ENCODE peak calls at places on chromosome 10, in six cellular contexts. Y, P, D, R, G and O are unnamed samples.
A peak's percentile ranks its signal among the peaks of the same experiment; 100 is the strongest.

GRCh38 chr10:110628161-110628560 is 16.0 kb upstream of the RBM20 start:
- DNase-seq in Y (no peak), P (no peak), D (no peak), R (no peak), G (no peak), O (no peak)

GRCh38 chr10:113753020-113753692 is 1.7 kb downstream of the PLEKHS1 start:
- DNase-seq in Y (no peak), P (no peak), D (no peak), R (no peak), G (no peak), O (no peak)

GRCh38 chr10:90960355-90960814 is 39.5 kb upstream of the ANKRD1 start:
- DNase-seq in Y (peak; percentile 86), P (peak; percentile 17), D (no peak), R (peak; percentile 89), G (no peak), O (no peak)

GRCh38 chr10:77139145-77139692 is 498.4 kb downstream of the KCNMA1 start:
- DNase-seq in Y (no peak), P (no peak), D (no peak), R (no peak), G (no peak), O (no peak)

GRCh38 chr10:49748006-49748405 is 14.1 kb downstream of the OGDHL start:
- DNase-seq in Y (no peak), P (no peak), D (no peak), R (no peak), G (no peak), O (no peak)

GRCh38 chr10:86291616-86292340 is 74.8 kb downstream of the GRID1 start:
- DNase-seq in Y (no peak), P (no peak), D (no peak), R (no peak), G (peak; percentile 46), O (no peak)

GRCh38 chr10:94047302-94047701 is 53.6 kb downstream of the PLCE1 start:
- DNase-seq in Y (no peak), P (no peak), D (no peak), R (no peak), G (no peak), O (no peak)

GRCh38 chr10:56605043-56605442 is 244.0 kb upstream of the ZWINT start:
- DNase-seq in Y (no peak), P (peak; percentile 22), D (no peak), R (no peak), G (no peak), O (no peak)

GRCh38 chr10:109887272-109887671 is 36.0 kb downstream of the XPNPEP1 start:
- DNase-seq in Y (no peak), P (no peak), D (no peak), R (peak; percentile 37), G (no peak), O (no peak)

GRCh38 chr10:11177926-11178453 is 160.3 kb downstream of the CELF2 start:
- DNase-seq in Y (no peak), P (no peak), D (no peak), R (peak; percentile 7), G (no peak), O (no peak)

GRCh38 chr10:44569193-44570091 is 184.5 kb upstream of the CXCL12 start:
- DNase-seq in Y (peak; percentile 91), P (no peak), D (no peak), R (peak; percentile 97), G (peak; percentile 78), O (no peak)

GRCh38 chr10:49140306-49141175 is 6.7 kb upstream of the FAM170B start:
- DNase-seq in Y (peak; percentile 51), P (no peak), D (no peak), R (no peak), G (no peak), O (no peak)

GRCh38 chr10:130398090-130398994 is 262.2 kb downstream of the GLRX3 start:
- DNase-seq in Y (no peak), P (no peak), D (no peak), R (no peak), G (no peak), O (no peak)

GRCh38 chr10:59513558-59513957 is 151.2 kb upstream of the FAM13C start:
- DNase-seq in Y (peak; percentile 34), P (no peak), D (no peak), R (peak; percentile 78), G (no peak), O (no peak)

GRCh38 chr10:112224933-112225529 is 41.5 kb upstream of the GPAM start:
- DNase-seq in Y (no peak), P (no peak), D (no peak), R (no peak), G (no peak), O (no peak)

DNA sequence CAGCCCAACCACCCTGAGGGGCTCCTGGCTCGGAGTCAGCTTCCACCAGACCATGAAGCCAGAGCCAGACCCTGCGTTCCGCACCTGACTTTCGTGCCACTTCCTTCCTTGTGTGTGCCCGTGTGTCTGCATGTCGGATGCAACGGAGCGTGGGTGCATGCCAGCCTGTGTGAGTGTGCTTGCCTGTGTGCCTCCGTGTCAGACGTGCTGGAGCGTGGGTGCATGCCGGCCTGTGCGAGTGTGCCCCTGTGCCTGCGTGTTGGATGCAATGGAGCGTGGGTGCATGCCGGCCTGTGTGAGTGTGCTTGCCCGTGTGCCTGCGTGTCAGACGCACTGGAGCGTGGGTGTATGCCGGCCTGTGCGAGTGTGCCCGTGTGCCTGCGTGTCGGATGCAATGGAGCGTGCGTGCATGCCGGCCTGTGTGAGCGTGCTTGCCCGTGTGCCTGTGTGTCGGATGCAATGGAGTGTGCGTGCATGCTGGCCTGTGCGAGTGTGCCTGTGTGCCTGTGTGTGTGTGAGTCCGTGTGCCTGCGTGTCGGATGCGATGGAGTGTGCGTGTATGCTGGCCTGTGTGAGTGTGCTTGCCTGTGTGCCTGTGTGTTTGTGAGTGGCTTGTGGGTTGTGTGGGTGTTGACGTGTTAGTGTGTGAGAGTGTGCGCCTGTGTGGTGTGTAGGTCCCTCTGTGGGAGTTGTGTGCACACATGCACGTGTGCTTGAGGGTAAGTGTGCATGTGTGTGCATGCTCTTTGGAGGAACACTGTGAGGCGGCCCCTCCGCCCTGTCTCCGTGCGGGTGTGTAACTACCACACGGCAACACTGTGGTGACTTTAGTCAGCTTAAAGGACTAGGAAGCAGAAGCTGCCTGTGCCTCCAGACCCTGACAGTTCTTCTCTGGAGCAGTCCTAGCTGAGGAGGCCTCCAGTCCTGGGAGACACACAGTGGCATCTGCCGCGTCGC is 28.0 kb upstream of the KNDC1 start:
- DNase-seq in Y (no peak), P (no peak), D (no peak), R (no peak), G (no peak), O (no peak)
- H3K9me3 ChIP-seq in Y (no peaks in the 10 kb centered on the region), P (no peaks in the 10 kb centered on the region), D (no peaks in the 10 kb centered on the region), R (no peaks in the 10 kb centered on the region), G (no peaks in the 10 kb centered on the region), O (no peaks in the 10 kb centered on the region)

DNA sequence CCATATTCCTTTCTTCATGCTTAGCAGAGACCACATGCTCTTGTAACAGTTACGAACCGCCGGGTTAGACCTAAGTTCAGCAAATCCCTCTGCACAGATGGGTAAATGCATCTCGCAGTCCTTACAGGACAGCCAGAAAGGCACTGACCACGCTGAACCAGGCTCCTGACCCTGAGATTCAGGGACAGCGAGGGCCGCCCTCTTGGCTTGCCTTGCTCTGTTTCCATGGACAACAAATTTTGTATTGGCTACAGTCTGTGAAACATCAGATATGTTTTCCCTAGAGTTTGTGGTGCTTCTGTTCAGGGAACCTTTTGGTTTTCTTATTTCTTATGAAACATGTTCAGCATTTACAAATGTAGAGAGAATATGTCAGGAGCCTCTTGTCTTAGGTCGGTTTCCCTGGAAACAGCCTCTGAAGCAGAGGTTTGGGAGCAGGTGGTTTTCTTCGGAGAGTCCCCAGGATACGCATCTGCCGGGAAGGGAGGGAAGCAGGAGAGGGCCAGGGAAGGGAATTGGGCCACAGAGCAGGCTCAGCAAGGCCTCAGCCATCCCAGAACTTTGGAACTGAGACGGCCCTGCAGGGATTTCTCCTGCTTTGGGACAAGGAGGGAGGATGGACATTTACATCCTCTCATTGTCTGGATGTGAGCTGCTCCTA is 260.1 kb downstream of the CCDC3 start:
- DNase-seq in Y (no peak), P (no peak), D (no peak), R (no peak), G (peak; percentile 75), O (no peak)
- H3K27ac ChIP-seq in Y (no peak overlapping the region), P (no peak overlapping the region), D (no peak overlapping the region), R (no peak overlapping the region), G (peak overlapping the region; percentile 10), O (no peak overlapping the region)

DNA sequence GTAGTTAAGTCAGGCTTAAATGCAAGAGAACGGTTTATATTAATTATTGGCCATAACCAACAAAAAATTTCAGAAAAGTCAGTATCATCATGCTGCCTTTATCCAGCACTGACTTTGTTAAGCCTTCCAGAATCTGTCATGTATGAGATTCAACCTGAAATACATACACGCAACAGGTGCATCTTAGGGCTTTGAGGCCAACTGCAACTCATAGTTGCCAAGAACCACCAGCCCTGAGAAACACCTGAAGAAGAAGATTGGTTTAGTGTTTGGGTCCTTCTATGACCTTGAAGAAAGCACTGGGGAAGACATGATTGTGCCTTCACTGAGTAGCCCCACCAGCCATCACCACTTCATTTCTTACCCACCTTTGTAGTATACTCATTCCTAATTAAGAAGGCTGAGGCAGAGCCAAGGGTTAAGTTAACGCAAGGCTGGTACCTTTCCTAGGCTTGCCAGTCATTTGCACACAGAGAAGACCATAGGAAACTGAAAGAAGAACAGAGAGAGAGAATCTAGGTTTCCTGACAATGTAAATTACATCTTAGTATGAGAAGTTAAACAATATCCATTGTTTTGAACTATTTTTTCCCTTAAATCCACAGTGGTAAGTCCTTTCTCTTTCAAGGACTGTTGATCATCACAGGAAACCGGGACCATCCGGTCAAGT is 200.1 kb upstream of the PRKCQ start:
- DNase-seq in Y (no peak), P (no peak), D (no peak), R (no peak), G (no peak), O (no peak)
- H3K4me3 ChIP-seq in Y (peak overlapping the region; percentile 49), P (no peak overlapping the region), D (no peak overlapping the region), R (no peak overlapping the region), G (no peak overlapping the region), O (no peak overlapping the region)

GRCh38 chr10:85032981-85033380 is 704.6 kb downstream of the CCSER2 start:
- DNase-seq in Y (no peak), P (no peak), D (no peak), R (no peak), G (no peak), O (no peak)
- H3K9me3 ChIP-seq in Y (no peaks in the 10 kb centered on the region), P (no peaks in the 10 kb centered on the region), D (no peaks in the 10 kb centered on the region), R (no peaks in the 10 kb centered on the region), G (no peaks in the 10 kb centered on the region), O (no peaks in the 10 kb centered on the region)

GRCh38 chr10:12214093-12214492 is 18.1 kb downstream of the CDC123 start:
- DNase-seq in Y (no peak), P (no peak), D (no peak), R (no peak), G (no peak), O (no peak)

GRCh38 chr10:12212454-12212853 is 16.5 kb downstream of the CDC123 start:
- DNase-seq in Y (no peak), P (no peak), D (no peak), R (no peak), G (no peak), O (no peak)

DNA sequence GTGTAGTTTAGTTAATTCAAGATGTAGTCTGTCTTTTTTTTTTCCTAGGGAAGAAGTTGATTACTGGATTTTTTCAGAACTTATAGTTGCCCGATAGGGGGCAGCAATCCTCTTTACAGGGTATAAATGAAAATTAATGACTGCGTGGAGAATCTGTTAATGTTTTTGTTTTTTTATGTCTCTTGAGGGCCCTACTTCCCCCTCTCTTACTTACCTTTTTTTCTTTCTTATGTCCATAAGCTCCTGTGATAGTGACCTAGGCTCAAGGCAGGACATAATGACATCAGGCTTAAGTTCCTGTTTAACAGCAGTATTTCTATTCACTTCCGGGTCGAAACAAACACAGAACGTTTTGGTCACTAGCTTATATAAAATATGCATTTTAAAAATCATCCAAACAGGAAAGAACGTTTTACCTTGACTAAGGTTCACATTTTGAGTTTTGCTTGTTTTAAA is 18.8 kb downstream of the CDC123 start:
- DNase-seq in Y (peak; percentile 81), P (peak; percentile 80), D (peak; percentile 21), R (peak; percentile 47), G (no peak), O (peak; percentile 45)
- H3K27ac ChIP-seq in Y (peak overlapping the region; percentile 37), P (peak overlapping the region; percentile 59), D (peak overlapping the region; percentile 48), R (peak overlapping the region; percentile 34), G (peak overlapping the region; percentile 63), O (peak overlapping the region; percentile 22)

GRCh38 chr10:73113543-73113942 is 3.3 kb downstream of the NUDT13 start:
- DNase-seq in Y (peak; percentile 81), P (no peak), D (no peak), R (no peak), G (no peak), O (no peak)
- H3K4me3 ChIP-seq in Y (no peak overlapping the region), P (no peak overlapping the region), D (no peak overlapping the region), R (no peak overlapping the region), G (no peak overlapping the region), O (no peak overlapping the region)